ENCODE peak calls at places on chromosomes 5 and 9, in eight cellular contexts. V is A549, J is IMR-90, W is right lobe of liver, Y is stomach, X is Peyer's patch, O is uterus, D is esophagus squamous epithelium. C is an unnamed sample. For H3K4me1, the result is how much of the 10 kb centered on the place peaks cover.

GRCh38 chr5:34731435-34732232 is 75.5 kb downstream of the RAI14 start:
- DNase-seq in V (no peak), J (no peak), W (peak), Y (no peak), X (no peak), O (no peak), D (no peak), C (no peak)

GRCh38 chr9:121822093-121823085 is 171.0 kb downstream of the DAB2IP start:
- DNase-seq in V (no peak), J (no peak), W (no peak), Y (no peak), X (no peak), O (no peak), D (no peak), C (no peak)

GRCh38 chr5:53478411-53479044 is 1.9 kb upstream of the FST start:
- DNase-seq in V (peak), J (peak), W (peak), Y (peak), X (no peak), O (peak), D (no peak), C (peak)

GRCh38 chr5:176608937-176609723 is 826 bp downstream of the GPRIN1 start:
- DNase-seq in V (no peak), J (no peak), W (no peak), Y (no peak), X (no peak), O (no peak), D (no peak), C (no peak)

GRCh38 chr5:15968994-15969393 is 210.6 kb downstream of the MARCHF11 start:
- DNase-seq in V (no peak), J (no peak), W (no peak), Y (no peak), X (no peak), O (no peak), D (no peak), C (no peak)

GRCh38 chr9:126754436-126755324 is 50.2 kb upstream of the ZBTB43 start:
- DNase-seq in V (no peak), J (no peak), W (no peak), Y (no peak), X (no peak), O (no peak), D (no peak), C (peak)

GRCh38 chr5:1385395-1386273 is 40.7 kb upstream of the CLPTM1L start:
- DNase-seq in V (peak), J (peak), W (peak), Y (peak), X (peak), O (peak), D (peak), C (peak)

GRCh38 chr5:158814521-158814920 is 285.2 kb downstream of the EBF1 start:
- DNase-seq in V (no peak), J (no peak), W (no peak), Y (no peak), X (no peak), O (no peak), D (no peak), C (no peak)

DNA sequence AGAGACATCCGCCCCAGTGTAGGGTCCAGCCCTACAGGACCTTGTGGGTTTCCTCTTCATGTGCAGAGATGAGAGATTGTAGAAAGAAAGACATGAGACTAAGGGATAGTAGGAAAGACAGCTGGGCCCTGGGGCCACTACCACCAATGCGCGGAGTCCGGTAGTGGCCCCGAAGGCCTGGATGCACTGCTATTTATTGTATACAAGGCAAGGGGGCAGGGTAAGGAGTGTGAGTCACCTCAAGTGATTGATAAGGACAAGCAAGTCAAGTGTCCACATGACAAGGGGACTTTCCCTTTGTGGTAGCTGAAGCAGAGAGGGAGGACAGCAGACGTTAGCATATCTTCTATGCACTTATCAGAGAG is 6.2 kb upstream of the TMEM141 start:
- DNase-seq in V (no peak), J (no peak), W (no peak), Y (no peak), X (no peak), O (no peak), D (no peak), C (no peak)
- TF ChIP-seq POLR2A in V (no peak), J (no peak), W (no peak), Y (no peak), X (no peak), O (no peak), D (no peak), C (no peak)

DNA sequence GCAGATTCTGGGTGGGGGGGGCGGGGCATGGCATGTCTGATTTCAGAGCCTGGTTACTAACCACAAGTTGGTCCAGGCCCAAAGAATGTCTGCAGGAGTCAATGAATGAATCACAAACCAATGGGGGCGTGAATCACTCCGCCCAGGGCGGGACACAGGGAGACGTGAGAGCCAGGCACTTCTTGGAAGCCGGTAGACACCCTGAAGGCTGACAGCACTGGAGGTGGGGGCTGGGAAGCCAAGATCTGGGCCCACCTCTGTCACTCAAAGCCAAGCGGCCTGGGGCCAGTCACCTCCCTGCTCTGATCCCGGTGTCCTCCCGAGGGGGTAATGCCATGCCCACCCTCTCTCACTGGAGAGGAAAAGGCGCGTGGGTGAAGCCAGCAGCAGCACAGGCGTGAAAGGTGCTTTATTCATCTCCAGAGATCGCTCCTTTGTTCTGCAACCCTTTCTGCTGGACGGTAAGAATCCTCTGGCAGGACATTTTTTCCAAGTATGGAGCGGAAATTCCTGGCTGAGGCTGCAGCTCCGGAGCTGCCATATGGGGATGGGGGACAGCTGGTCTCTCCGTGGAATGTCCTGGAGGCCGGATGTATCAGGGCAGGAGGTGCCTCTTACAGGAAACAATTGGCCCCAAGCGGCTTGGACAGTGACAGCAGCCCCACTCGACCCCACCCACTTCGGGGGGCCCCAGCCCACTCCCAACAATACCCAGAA is 85.0 kb downstream of the STK10 start:
- DNase-seq in V (peak), J (peak), W (no peak), Y (peak), X (no peak), O (no peak), D (no peak), C (peak)
- H3K4me3 ChIP-seq in V (no peak), J (peak), W (no peak), Y (no peak), X (no peak), O (no peak), D (no peak), C (no peak)

GRCh38 chr9:19119801-19120440 is 7.4 kb downstream of the PLIN2 start:
- DNase-seq in V (no peak), J (no peak), W (no peak), Y (no peak), X (no peak), O (no peak), D (no peak), C (no peak)
- H3K4me1 ChIP-seq in V (under half), J (under half), W (under half), Y (under half), X (under half), O (under half), D (under half), C (under half)

GRCh38 chr5:71589903-71590302 is 2.8 kb downstream of the MCCC2 start:
- DNase-seq in V (no peak), J (no peak), W (no peak), Y (no peak), X (no peak), O (no peak), D (no peak), C (no peak)

GRCh38 chr5:71586052-71586940 is 844 bp upstream of the MCCC2 start:
- DNase-seq in V (peak), J (peak), W (no peak), Y (no peak), X (no peak), O (no peak), D (no peak), C (no peak)

GRCh38 chr5:71586941-71587708 is at the start of gene MCCC2:
- DNase-seq in V (peak), J (peak), W (peak), Y (peak), X (peak), O (peak), D (peak), C (peak)

GRCh38 chr5:71587709-71588532 is 781 bp downstream of the MCCC2 start:
- DNase-seq in V (peak), J (no peak), W (no peak), Y (no peak), X (peak), O (no peak), D (no peak), C (no peak)

GRCh38 chr5:71588533-71588885 is 1.4 kb downstream of the MCCC2 start:
- DNase-seq in V (no peak), J (no peak), W (no peak), Y (no peak), X (no peak), O (no peak), D (no peak), C (no peak)
- TF ChIP-seq POLR2A in V (no peak), J (no peak), W (no peak), Y (no peak), X (no peak), O (no peak), D (no peak), C (no peak)

GRCh38 chr9:131546336-131547084 is 1.2 kb downstream of the PRRT1B start:
- DNase-seq in V (no peak), J (peak), W (no peak), Y (peak), X (no peak), O (no peak), D (no peak), C (no peak)
- H3K4me3 ChIP-seq in V (peak), J (peak), W (peak), Y (peak), X (peak), O (peak), D (no peak), C (peak)

DNA sequence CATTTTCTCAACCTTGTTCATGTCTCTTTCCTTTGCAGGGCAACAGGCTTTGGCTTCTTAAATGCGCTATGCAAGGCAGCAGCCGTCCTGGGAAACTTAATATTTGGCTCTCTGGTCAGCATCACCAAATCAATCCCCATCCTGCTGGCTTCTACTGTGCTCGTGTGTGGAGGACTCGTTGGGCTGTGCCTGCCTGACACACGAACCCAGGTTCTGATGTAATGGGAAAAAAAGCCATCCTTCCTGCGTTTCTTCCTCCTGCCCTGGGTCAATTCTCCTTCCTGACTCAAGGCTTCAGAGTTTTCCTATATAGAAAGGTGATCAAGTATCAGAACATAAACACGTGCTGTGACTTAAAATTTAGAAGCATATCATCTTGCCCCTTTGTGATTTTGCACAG is 77.8 kb upstream of the IQGAP2 start:
- DNase-seq in V (no peak), J (no peak), W (no peak), Y (no peak), X (no peak), O (no peak), D (no peak), C (no peak)
- H3K4me1 ChIP-seq in V (under half), J (under half), W (under half), Y (under half), X (under half), O (under half), D (under half), C (under half)

DNA sequence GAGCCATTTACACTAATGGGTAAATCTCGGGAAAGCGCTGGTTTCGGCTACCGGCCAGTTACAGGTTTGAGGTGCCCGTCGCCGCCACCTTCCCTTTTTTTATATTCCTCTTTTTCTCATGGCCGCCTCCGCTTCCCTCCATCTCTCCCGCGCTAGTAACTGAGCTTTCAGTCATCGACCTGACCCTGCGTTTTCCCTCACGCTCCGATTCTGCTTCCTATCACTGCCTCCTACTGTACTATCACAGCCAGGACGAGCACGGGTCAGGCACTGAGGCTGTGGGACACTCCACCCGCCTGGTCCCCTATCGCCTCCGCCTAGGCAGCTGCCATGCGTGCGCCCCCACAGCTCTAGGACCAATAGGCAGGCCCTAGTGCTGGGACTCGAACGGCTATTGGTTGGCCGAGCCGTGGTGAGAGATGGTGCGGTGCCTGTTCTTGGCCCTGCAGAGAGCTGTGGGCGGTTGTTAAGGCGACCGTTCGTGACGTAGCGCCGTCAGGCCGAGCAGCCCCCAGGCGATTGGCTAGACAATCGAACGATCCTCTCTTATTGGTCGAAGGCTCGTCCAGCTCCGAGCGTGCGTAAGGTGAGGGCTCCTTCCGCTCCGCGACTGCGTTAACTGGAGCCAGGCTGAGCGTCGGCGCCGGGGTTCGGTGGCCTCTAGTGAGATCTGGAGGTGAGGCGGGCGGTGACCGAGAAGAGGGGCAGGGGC is at the start of gene HMGCR:
- DNase-seq in V (peak), J (peak), W (peak), Y (peak), X (peak), O (peak), D (peak), C (peak)
- TF ChIP-seq POLR2A in V (peak), J (peak), W (peak), Y (no peak), X (peak), O (peak), D (peak), C (peak)

DNA sequence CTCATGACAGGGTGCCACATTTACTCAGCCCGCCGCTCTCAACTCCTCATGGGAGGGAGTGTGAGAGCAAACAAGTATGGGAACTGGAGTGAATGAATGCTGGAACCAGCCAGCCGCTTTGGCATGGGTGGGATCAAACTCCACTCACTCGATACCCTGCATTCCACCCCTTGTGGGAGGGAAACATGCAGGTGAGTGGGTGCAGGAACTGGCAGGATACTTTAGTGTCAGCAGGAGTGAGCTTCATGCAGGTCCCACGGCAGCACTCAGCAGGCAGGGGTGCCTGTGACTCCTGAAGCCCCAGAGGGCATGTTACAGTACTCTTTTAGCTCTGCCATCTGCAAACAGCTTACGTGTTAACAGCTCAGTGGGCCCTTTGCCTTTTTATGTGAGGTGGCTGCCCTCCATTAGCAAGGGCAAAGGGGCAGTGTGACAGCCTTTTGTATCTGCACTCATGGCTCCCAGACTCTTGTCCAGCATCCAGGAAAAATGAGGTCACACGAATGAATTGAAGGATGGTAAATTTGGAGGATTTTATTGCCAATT is 433.2 kb upstream of the NMUR2 start:
- DNase-seq in V (no peak), J (no peak), W (no peak), Y (no peak), X (no peak), O (no peak), D (no peak), C (no peak)
- H3K4me3 ChIP-seq in V (no peak), J (no peak), W (no peak), Y (no peak), X (no peak), O (no peak), D (no peak), C (no peak)

C was measured in transverse colon.